ENCODE peak calls at places on chromosomes 1 and 21, in five cellular contexts. One of them, this sample, is unnamed.

GRCh38 chr1:226730826-226731225 is 8.3 kb downstream of the ITPKB start:
- DNase-seq in D721Med: no peak
- DNase-seq in GM10248: no peak
- DNase-seq in ovary: no peak
- DNase-seq in mucosa of descending colon: no peak
- DNase-seq in this sample: no peak

GRCh38 chr21:45001134-45002095 is 61.6 kb downstream of the SLX9 start:
- DNase-seq in mucosa of descending colon: peak
- DNase-seq in ovary: peak
- DNase-seq in D721Med: no peak
- DNase-seq in GM10248: no peak
- DNase-seq in this sample: peak

GRCh38 chr1:55310517-55310927 is 95.4 kb upstream of the USP24 start:
- DNase-seq in mucosa of descending colon: no peak
- DNase-seq in GM10248: no peak
- DNase-seq in ovary: no peak
- DNase-seq in D721Med: no peak
- DNase-seq in this sample: no peak

GRCh38 chr1:43439121-43439581 is 14.6 kb downstream of the HYI start:
- DNase-seq in GM10248: no peak
- DNase-seq in D721Med: no peak
- DNase-seq in mucosa of descending colon: no peak
- DNase-seq in ovary: no peak
- DNase-seq in this sample: peak

GRCh38 chr1:155166373-155167165 is 6.5 kb downstream of the KRTCAP2 start:
- DNase-seq in ovary: peak
- DNase-seq in GM10248: no peak
- DNase-seq in mucosa of descending colon: peak
- DNase-seq in D721Med: no peak
- DNase-seq in this sample: peak

GRCh38 chr1:2135425-2135824 is 59.1 kb downstream of the FAAP20 start:
- DNase-seq in mucosa of descending colon: no peak
- DNase-seq in D721Med: no peak
- DNase-seq in GM10248: no peak
- DNase-seq in ovary: peak
- DNase-seq in this sample: peak

GRCh38 chr1:36225298-36225899 is 1.2 kb downstream of the THRAP3 start:
- DNase-seq in GM10248: no peak
- DNase-seq in mucosa of descending colon: no peak
- DNase-seq in ovary: no peak
- DNase-seq in D721Med: no peak
- DNase-seq in this sample: no peak

GRCh38 chr21:41506526-41507520 is 1.1 kb downstream of the TMPRSS2 start:
- DNase-seq in D721Med: no peak
- DNase-seq in mucosa of descending colon: no peak
- DNase-seq in ovary: no peak
- DNase-seq in GM10248: no peak
- DNase-seq in this sample: peak

GRCh38 chr21:19326581-19327319 is 923.2 kb upstream of the TMPRSS15 start:
- DNase-seq in D721Med: no peak
- DNase-seq in mucosa of descending colon: no peak
- DNase-seq in ovary: no peak
- DNase-seq in GM10248: no peak
- DNase-seq in this sample: no peak

GRCh38 chr21:29102791-29103257 is 27.6 kb upstream of the MAP3K7CL start:
- DNase-seq in mucosa of descending colon: no peak
- DNase-seq in ovary: no peak
- DNase-seq in GM10248: no peak
- DNase-seq in D721Med: no peak
- DNase-seq in this sample: no peak

GRCh38 chr1:224939844-224940425 is 10.5 kb downstream of the DNAH14 start:
- DNase-seq in GM10248: no peak
- DNase-seq in ovary: no peak
- DNase-seq in D721Med: no peak
- DNase-seq in mucosa of descending colon: no peak
- DNase-seq in this sample: no peak

GRCh38 chr1:214637722-214638473 is 34.9 kb downstream of the CENPF start:
- DNase-seq in D721Med: no peak
- DNase-seq in ovary: no peak
- DNase-seq in mucosa of descending colon: no peak
- DNase-seq in GM10248: peak
- DNase-seq in this sample: no peak

GRCh38 chr1:235336903-235337302 is 8.5 kb downstream of the GGPS1 start:
- DNase-seq in D721Med: no peak
- DNase-seq in GM10248: no peak
- DNase-seq in mucosa of descending colon: no peak
- DNase-seq in ovary: no peak
- DNase-seq in this sample: no peak

GRCh38 chr1:206066479-206067171 is 13.7 kb downstream of the RHEX start:
- DNase-seq in D721Med: no peak
- DNase-seq in GM10248: peak
- DNase-seq in ovary: no peak
- DNase-seq in mucosa of descending colon: no peak
- DNase-seq in this sample: no peak

GRCh38 chr1:114512595-114513280 is 1.7 kb upstream of the TRIM33 start:
- DNase-seq in mucosa of descending colon: no peak
- DNase-seq in ovary: no peak
- DNase-seq in D721Med: no peak
- DNase-seq in GM10248: no peak
- DNase-seq in this sample: no peak

GRCh38 chr1:32871364-32872188 is 864 bp upstream of the FNDC5 start:
- DNase-seq in mucosa of descending colon: no peak
- DNase-seq in ovary: no peak
- DNase-seq in D721Med: no peak
- DNase-seq in GM10248: no peak
- DNase-seq in this sample: no peak

GRCh38 chr1:117284408-117285215 is 73.9 kb upstream of the VTCN1 start:
- DNase-seq in ovary: no peak
- DNase-seq in GM10248: no peak
- DNase-seq in mucosa of descending colon: no peak
- DNase-seq in D721Med: no peak
- DNase-seq in this sample: no peak

GRCh38 chr1:119742677-119743076 is 26.0 kb downstream of the HMGCS2 start:
- DNase-seq in mucosa of descending colon: no peak
- DNase-seq in ovary: no peak
- DNase-seq in D721Med: no peak
- DNase-seq in GM10248: no peak
- DNase-seq in this sample: peak

GRCh38 chr1:228302086-228302485 is 94.2 kb downstream of the OBSCN start:
- DNase-seq in D721Med: no peak
- DNase-seq in GM10248: no peak
- DNase-seq in ovary: no peak
- DNase-seq in mucosa of descending colon: no peak
- DNase-seq in this sample: no peak

GRCh38 chr1:26171084-26172072 is at the start of gene ZNF593OS:
- DNase-seq in ovary: no peak
- DNase-seq in D721Med: no peak
- DNase-seq in mucosa of descending colon: no peak
- DNase-seq in GM10248: no peak
- DNase-seq in this sample: no peak

GRCh38 chr1:30232288-30232899 is 491.0 kb downstream of the MATN1 start:
- DNase-seq in mucosa of descending colon: no peak
- DNase-seq in D721Med: no peak
- DNase-seq in GM10248: peak
- DNase-seq in ovary: no peak
- DNase-seq in this sample: no peak

GRCh38 chr1:204975568-204976235 is 67.3 kb upstream of the CNTN2 start:
- DNase-seq in D721Med: peak
- DNase-seq in mucosa of descending colon: no peak
- DNase-seq in ovary: peak
- DNase-seq in GM10248: peak
- DNase-seq in this sample: no peak

GRCh38 chr1:87794788-87795614 is 466.3 kb downstream of the LMO4 start:
- DNase-seq in GM10248: no peak
- DNase-seq in ovary: no peak
- DNase-seq in D721Med: no peak
- DNase-seq in mucosa of descending colon: no peak
- DNase-seq in this sample: no peak

GRCh38 chr1:242318140-242318539 is 206.4 kb downstream of the PLD5 start:
- DNase-seq in ovary: no peak
- DNase-seq in mucosa of descending colon: no peak
- DNase-seq in D721Med: no peak
- DNase-seq in GM10248: no peak
- DNase-seq in this sample: no peak

GRCh38 chr1:56200446-56200845 is 378.9 kb downstream of the PLPP3 start:
- DNase-seq in mucosa of descending colon: no peak
- DNase-seq in GM10248: no peak
- DNase-seq in D721Med: no peak
- DNase-seq in ovary: no peak
- DNase-seq in this sample: no peak

GRCh38 chr1:218553197-218553596 is 208.1 kb downstream of the TGFB2 start:
- DNase-seq in mucosa of descending colon: no peak
- DNase-seq in GM10248: no peak
- DNase-seq in ovary: no peak
- DNase-seq in D721Med: no peak
- DNase-seq in this sample: no peak
- TF ChIP-seq CTCF in mucosa of descending colon: no peak
- TF ChIP-seq CTCF in GM10248: no peak
- TF ChIP-seq CTCF in ovary: no peak
- TF ChIP-seq CTCF in D721Med: no peak
- TF ChIP-seq CTCF in this sample: no peak

GRCh38 chr1:28326505-28326904 is 2.3 kb upstream of the MED18 start:
- DNase-seq in mucosa of descending colon: no peak
- DNase-seq in GM10248: no peak
- DNase-seq in D721Med: no peak
- DNase-seq in ovary: no peak
- DNase-seq in this sample: no peak

GRCh38 chr1:28323720-28324119 is 5.1 kb upstream of the MED18 start:
- DNase-seq in D721Med: no peak
- DNase-seq in mucosa of descending colon: no peak
- DNase-seq in ovary: no peak
- DNase-seq in GM10248: no peak
- DNase-seq in this sample: no peak

GRCh38 chr1:28326980-28327379 is 1.9 kb upstream of the MED18 start:
- DNase-seq in ovary: no peak
- DNase-seq in D721Med: no peak
- DNase-seq in mucosa of descending colon: no peak
- DNase-seq in GM10248: no peak
- DNase-seq in this sample: no peak

GRCh38 chr1:28328228-28328648 is 602 bp upstream of the MED18 start:
- DNase-seq in GM10248: no peak
- DNase-seq in mucosa of descending colon: no peak
- DNase-seq in ovary: peak
- DNase-seq in D721Med: no peak
- DNase-seq in this sample: no peak

DNA sequence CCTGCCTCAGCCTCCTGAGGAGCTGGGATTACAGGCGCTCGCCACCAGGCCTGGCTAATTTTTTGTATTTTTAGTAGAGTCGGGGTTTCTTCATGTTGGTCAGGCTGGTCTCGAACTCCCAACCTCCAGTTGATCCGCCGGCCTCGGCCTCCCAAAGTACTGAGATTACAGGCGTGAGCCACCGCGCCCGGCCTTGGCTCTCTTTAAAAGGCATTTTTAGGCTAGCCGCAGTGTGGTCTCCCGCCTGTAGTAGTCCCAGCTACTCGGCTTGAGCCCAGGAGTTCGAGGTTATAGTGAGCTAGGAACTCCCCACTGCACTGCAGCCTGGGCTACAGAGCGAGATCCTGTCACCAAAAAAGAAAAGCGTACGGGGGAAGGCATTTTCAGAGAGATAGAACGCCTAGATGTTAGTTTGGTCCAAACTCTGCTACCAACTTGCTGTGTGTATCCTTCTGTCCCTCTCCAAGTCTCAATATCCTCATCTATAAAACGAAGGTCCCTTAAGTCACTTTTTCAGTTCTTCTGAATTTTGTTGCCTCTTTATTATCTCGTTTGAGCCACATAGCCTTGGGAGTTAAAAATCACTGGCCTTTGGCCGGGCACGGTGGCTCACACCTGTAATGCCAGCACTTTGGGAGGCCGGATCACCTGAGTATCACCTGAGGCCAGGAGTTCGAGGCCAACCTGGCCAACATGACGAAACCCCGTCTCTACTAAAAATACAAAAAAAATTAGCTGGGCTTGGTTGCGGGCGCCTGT is 734 bp downstream of the MED18 start:
- DNase-seq in D721Med: no peak
- DNase-seq in mucosa of descending colon: peak
- DNase-seq in GM10248: no peak
- DNase-seq in ovary: peak
- DNase-seq in this sample: peak
- TF ChIP-seq CTCF in D721Med: no peak
- TF ChIP-seq CTCF in mucosa of descending colon: no peak
- TF ChIP-seq CTCF in GM10248: no peak
- TF ChIP-seq CTCF in ovary: no peak
- TF ChIP-seq CTCF in this sample: no peak

DNA sequence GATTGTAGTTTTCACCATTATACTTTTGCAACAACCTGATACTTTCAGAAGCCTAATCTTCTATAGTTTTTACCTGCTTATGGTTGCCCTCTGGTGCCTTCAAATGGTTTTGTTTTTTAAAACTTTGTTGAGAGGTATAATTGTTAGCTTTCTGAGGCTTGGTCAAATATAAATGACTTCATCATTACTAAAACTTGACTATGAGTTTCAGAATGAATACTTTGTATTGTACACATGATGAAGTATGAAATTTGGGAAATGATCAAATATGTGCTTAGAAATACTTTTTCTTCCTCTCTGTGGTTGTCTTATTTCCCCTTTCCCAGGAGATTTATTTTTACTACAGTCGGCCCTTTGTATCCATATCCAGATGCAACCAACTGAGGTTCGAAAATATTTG is 151.8 kb upstream of the B3GALT2 start:
- DNase-seq in mucosa of descending colon: no peak
- DNase-seq in ovary: no peak
- DNase-seq in GM10248: peak
- DNase-seq in D721Med: no peak
- DNase-seq in this sample: no peak
- TF ChIP-seq CTCF in mucosa of descending colon: no peak
- TF ChIP-seq CTCF in ovary: no peak
- TF ChIP-seq CTCF in GM10248: no peak
- TF ChIP-seq CTCF in D721Med: peak
- TF ChIP-seq CTCF in this sample: no peak

GRCh38 chr1:79353224-79353623 is 346.7 kb upstream of the ADGRL4 start:
- DNase-seq in mucosa of descending colon: no peak
- DNase-seq in ovary: no peak
- DNase-seq in D721Med: no peak
- DNase-seq in GM10248: peak
- DNase-seq in this sample: no peak
- TF ChIP-seq CTCF in mucosa of descending colon: no peak
- TF ChIP-seq CTCF in ovary: no peak
- TF ChIP-seq CTCF in D721Med: peak
- TF ChIP-seq CTCF in GM10248: peak
- TF ChIP-seq CTCF in this sample: peak

DNA sequence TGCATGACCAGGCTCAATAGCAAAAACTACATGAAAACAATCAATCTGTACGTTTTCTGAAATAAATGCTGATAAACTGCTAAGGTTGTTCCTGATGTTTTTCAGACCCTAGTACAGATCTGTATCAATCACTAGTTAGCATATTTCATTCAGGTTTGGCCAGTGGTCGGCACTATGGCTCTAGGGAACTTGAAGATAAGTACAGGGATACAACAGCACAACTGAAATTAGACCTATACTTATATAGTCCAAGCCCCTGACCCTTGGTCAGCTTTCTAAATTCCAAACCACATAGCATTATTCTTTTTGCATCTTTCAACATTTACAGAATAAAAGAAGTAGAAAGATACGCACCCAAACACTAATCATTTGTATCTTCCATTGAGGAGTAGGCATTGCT is 142.7 kb downstream of the PLPPR4 start:
- DNase-seq in GM10248: no peak
- DNase-seq in ovary: no peak
- DNase-seq in D721Med: no peak
- DNase-seq in mucosa of descending colon: no peak
- DNase-seq in this sample: no peak
- TF ChIP-seq CTCF in GM10248: no peak
- TF ChIP-seq CTCF in ovary: no peak
- TF ChIP-seq CTCF in D721Med: no peak
- TF ChIP-seq CTCF in mucosa of descending colon: no peak
- TF ChIP-seq CTCF in this sample: no peak